ENCODE peak calls at places on chromosome 7, in seven cellular contexts. One of them, this sample, is unnamed.

GRCh38 chr7:130490287-130490686 is 1.6 kb upstream of the MEST start:
- DNase-seq in pancreas: no peak
- DNase-seq in PC-9: no peak
- DNase-seq in prostate gland: no peak
- DNase-seq in tibial artery: no peak
- DNase-seq in A549: no peak
- DNase-seq in colonic mucosa: no peak
- DNase-seq in this sample: no peak

GRCh38 chr7:4021413-4021812 is 660.7 kb upstream of the FOXK1 start:
- DNase-seq in A549: no peak
- DNase-seq in tibial artery: no peak
- DNase-seq in pancreas: no peak
- DNase-seq in PC-9: no peak
- DNase-seq in prostate gland: no peak
- DNase-seq in colonic mucosa: no peak
- DNase-seq in this sample: no peak

GRCh38 chr7:90266808-90267207 is 21.8 kb downstream of the CFAP69 start:
- DNase-seq in pancreas: no peak
- DNase-seq in tibial artery: peak; percentile 25
- DNase-seq in colonic mucosa: no peak
- DNase-seq in prostate gland: no peak
- DNase-seq in A549: no peak
- DNase-seq in PC-9: no peak
- DNase-seq in this sample: peak; percentile 28

GRCh38 chr7:151455690-151456089 is 15.7 kb upstream of the CRYGN start:
- DNase-seq in colonic mucosa: peak; percentile 4
- DNase-seq in A549: no peak
- DNase-seq in prostate gland: no peak
- DNase-seq in PC-9: no peak
- DNase-seq in tibial artery: no peak
- DNase-seq in pancreas: no peak
- DNase-seq in this sample: no peak

GRCh38 chr7:158894825-158895224 is 38.5 kb downstream of the DYNC2I1 start:
- DNase-seq in pancreas: no peak
- DNase-seq in PC-9: no peak
- DNase-seq in A549: no peak
- DNase-seq in prostate gland: no peak
- DNase-seq in tibial artery: no peak
- DNase-seq in colonic mucosa: no peak
- DNase-seq in this sample: no peak

GRCh38 chr7:15433154-15433553 is 128.7 kb downstream of the AGMO start:
- DNase-seq in tibial artery: no peak
- DNase-seq in pancreas: no peak
- DNase-seq in A549: no peak
- DNase-seq in PC-9: no peak
- DNase-seq in prostate gland: no peak
- DNase-seq in colonic mucosa: no peak
- DNase-seq in this sample: no peak

GRCh38 chr7:43905209-43905946 is 1.0 kb downstream of the URGCP start:
- DNase-seq in pancreas: peak; percentile 37
- DNase-seq in tibial artery: no peak
- DNase-seq in A549: peak; percentile 63
- DNase-seq in prostate gland: no peak
- DNase-seq in colonic mucosa: peak; percentile 77
- DNase-seq in PC-9: peak; percentile 95
- DNase-seq in this sample: no peak

GRCh38 chr7:138125598-138126111 is 49.4 kb downstream of the AKR1D1 start:
- DNase-seq in A549: peak; percentile 14
- DNase-seq in colonic mucosa: no peak
- DNase-seq in pancreas: no peak
- DNase-seq in PC-9: peak; percentile 67
- DNase-seq in prostate gland: no peak
- DNase-seq in tibial artery: no peak
- DNase-seq in this sample: no peak

GRCh38 chr7:2680792-2681490 is 7.1 kb upstream of the AMZ1 start:
- DNase-seq in A549: peak; percentile 77
- DNase-seq in prostate gland: peak; percentile 62
- DNase-seq in pancreas: peak; percentile 83
- DNase-seq in colonic mucosa: peak; percentile 88
- DNase-seq in tibial artery: peak; percentile 82
- DNase-seq in PC-9: peak; percentile 47
- DNase-seq in this sample: peak; percentile 78

GRCh38 chr7:142516038-142516501 is 233.2 kb upstream of the PRSS1 start:
- DNase-seq in prostate gland: peak; percentile 48
- DNase-seq in pancreas: peak; percentile 44
- DNase-seq in colonic mucosa: peak; percentile 60
- DNase-seq in A549: peak; percentile 71
- DNase-seq in tibial artery: no peak
- DNase-seq in PC-9: peak; percentile 87
- DNase-seq in this sample: no peak

GRCh38 chr7:3095046-3095445 is 51.4 kb upstream of the CARD11 start:
- DNase-seq in A549: no peak
- DNase-seq in prostate gland: no peak
- DNase-seq in tibial artery: peak; percentile 39
- DNase-seq in PC-9: peak; percentile 30
- DNase-seq in colonic mucosa: no peak
- DNase-seq in pancreas: no peak
- DNase-seq in this sample: no peak

GRCh38 chr7:150737265-150738055 is at the start of gene GIMAP5:
- DNase-seq in tibial artery: peak; percentile 38
- DNase-seq in PC-9: no peak
- DNase-seq in pancreas: no peak
- DNase-seq in prostate gland: no peak
- DNase-seq in colonic mucosa: no peak
- DNase-seq in A549: no peak
- DNase-seq in this sample: no peak

GRCh38 chr7:44793919-44794715 is 2.4 kb upstream of the PPIA start:
- DNase-seq in pancreas: no peak
- DNase-seq in prostate gland: no peak
- DNase-seq in tibial artery: no peak
- DNase-seq in PC-9: peak; percentile 70
- DNase-seq in colonic mucosa: no peak
- DNase-seq in A549: peak; percentile 32
- DNase-seq in this sample: no peak

GRCh38 chr7:150978136-150978789 is at the start of gene KCNH2:
- DNase-seq in pancreas: no peak
- DNase-seq in PC-9: no peak
- DNase-seq in A549: no peak
- DNase-seq in prostate gland: no peak
- DNase-seq in colonic mucosa: no peak
- DNase-seq in tibial artery: no peak
- DNase-seq in this sample: peak; percentile 52

GRCh38 chr7:79332091-79332490 is 121.4 kb downstream of the MAGI2 start:
- DNase-seq in PC-9: no peak
- DNase-seq in tibial artery: no peak
- DNase-seq in A549: no peak
- DNase-seq in prostate gland: no peak
- DNase-seq in colonic mucosa: no peak
- DNase-seq in pancreas: no peak
- DNase-seq in this sample: no peak

GRCh38 chr7:82624337-82624736 is 180.8 kb upstream of the CACNA2D1 start:
- DNase-seq in A549: no peak
- DNase-seq in pancreas: no peak
- DNase-seq in colonic mucosa: no peak
- DNase-seq in tibial artery: no peak
- DNase-seq in PC-9: no peak
- DNase-seq in prostate gland: no peak
- DNase-seq in this sample: no peak

GRCh38 chr7:124722292-124722691 is 43.3 kb downstream of the GPR37 start:
- DNase-seq in prostate gland: no peak
- DNase-seq in tibial artery: no peak
- DNase-seq in A549: peak; percentile 21
- DNase-seq in PC-9: no peak
- DNase-seq in colonic mucosa: no peak
- DNase-seq in pancreas: no peak
- DNase-seq in this sample: no peak

GRCh38 chr7:43938892-43939482 is 12.8 kb downstream of the UBE2D4 start:
- DNase-seq in tibial artery: no peak
- DNase-seq in A549: no peak
- DNase-seq in PC-9: no peak
- DNase-seq in pancreas: peak; percentile 89
- DNase-seq in prostate gland: no peak
- DNase-seq in colonic mucosa: no peak
- DNase-seq in this sample: no peak

GRCh38 chr7:2431260-2431867 is 28.0 kb downstream of the CHST12 start:
- DNase-seq in prostate gland: no peak
- DNase-seq in A549: peak; percentile 20
- DNase-seq in tibial artery: no peak
- DNase-seq in colonic mucosa: no peak
- DNase-seq in pancreas: no peak
- DNase-seq in PC-9: no peak
- DNase-seq in this sample: no peak

GRCh38 chr7:151172273-151173141 is 5.0 kb upstream of the GBX1 start:
- DNase-seq in A549: peak; percentile 77
- DNase-seq in PC-9: peak; percentile 46
- DNase-seq in tibial artery: peak; percentile 63
- DNase-seq in pancreas: peak; percentile 82
- DNase-seq in colonic mucosa: peak; percentile 72
- DNase-seq in prostate gland: peak; percentile 63
- DNase-seq in this sample: peak; percentile 78

GRCh38 chr7:130845581-130846085 is 111.6 kb upstream of the KLF14 start:
- DNase-seq in pancreas: no peak
- DNase-seq in colonic mucosa: no peak
- DNase-seq in PC-9: no peak
- DNase-seq in prostate gland: no peak
- DNase-seq in tibial artery: no peak
- DNase-seq in A549: peak; percentile 79
- DNase-seq in this sample: no peak

GRCh38 chr7:80450621-80451308 is 61.1 kb downstream of the GNAT3 start:
- DNase-seq in tibial artery: no peak
- DNase-seq in pancreas: no peak
- DNase-seq in PC-9: peak; percentile 40
- DNase-seq in prostate gland: no peak
- DNase-seq in A549: peak; percentile 25
- DNase-seq in colonic mucosa: no peak
- DNase-seq in this sample: no peak

GRCh38 chr7:4626318-4626845 is 55.7 kb upstream of the FOXK1 start:
- DNase-seq in PC-9: no peak
- DNase-seq in tibial artery: no peak
- DNase-seq in colonic mucosa: no peak
- DNase-seq in A549: no peak
- DNase-seq in pancreas: no peak
- DNase-seq in prostate gland: no peak
- DNase-seq in this sample: no peak

GRCh38 chr7:75637854-75638606 is 100.7 kb downstream of the HIP1 start:
- DNase-seq in colonic mucosa: no peak
- DNase-seq in pancreas: no peak
- DNase-seq in prostate gland: no peak
- DNase-seq in A549: no peak
- DNase-seq in tibial artery: no peak
- DNase-seq in PC-9: no peak
- DNase-seq in this sample: no peak
- H3K27ac ChIP-seq in colonic mucosa: no peak overlapping the region
- H3K27ac ChIP-seq in pancreas: no peak overlapping the region
- H3K27ac ChIP-seq in prostate gland: peak overlapping the region; percentile 66
- H3K27ac ChIP-seq in A549: peak overlapping the region; percentile 98
- H3K27ac ChIP-seq in tibial artery: peak overlapping the region; percentile 78
- H3K27ac ChIP-seq in PC-9: no peak overlapping the region
- H3K27ac ChIP-seq in this sample: peak overlapping the region; percentile 58

GRCh38 chr7:94650652-94651051 is 5.3 kb downstream of the SGCE start:
- DNase-seq in A549: no peak
- DNase-seq in prostate gland: no peak
- DNase-seq in PC-9: no peak
- DNase-seq in colonic mucosa: no peak
- DNase-seq in pancreas: no peak
- DNase-seq in tibial artery: no peak
- DNase-seq in this sample: no peak

GRCh38 chr7:94650137-94650536 is 5.8 kb downstream of the SGCE start:
- DNase-seq in prostate gland: no peak
- DNase-seq in pancreas: no peak
- DNase-seq in colonic mucosa: no peak
- DNase-seq in A549: no peak
- DNase-seq in PC-9: no peak
- DNase-seq in tibial artery: no peak
- DNase-seq in this sample: no peak

GRCh38 chr7:94649313-94649924 is 6.5 kb downstream of the SGCE start:
- DNase-seq in colonic mucosa: no peak
- DNase-seq in pancreas: no peak
- DNase-seq in prostate gland: no peak
- DNase-seq in tibial artery: no peak
- DNase-seq in A549: no peak
- DNase-seq in PC-9: no peak
- DNase-seq in this sample: no peak

GRCh38 chr7:94647295-94647694 is 8.6 kb downstream of the SGCE start:
- DNase-seq in prostate gland: no peak
- DNase-seq in PC-9: no peak
- DNase-seq in pancreas: no peak
- DNase-seq in A549: no peak
- DNase-seq in colonic mucosa: no peak
- DNase-seq in tibial artery: no peak
- DNase-seq in this sample: no peak

GRCh38 chr7:94648731-94649130 is 7.2 kb downstream of the SGCE start:
- DNase-seq in A549: no peak
- DNase-seq in colonic mucosa: no peak
- DNase-seq in prostate gland: no peak
- DNase-seq in tibial artery: no peak
- DNase-seq in PC-9: no peak
- DNase-seq in pancreas: no peak
- DNase-seq in this sample: no peak
- H3K4me3 ChIP-seq in A549: no peak overlapping the region
- H3K4me3 ChIP-seq in colonic mucosa: no peak overlapping the region
- H3K4me3 ChIP-seq in prostate gland: no peak overlapping the region
- H3K4me3 ChIP-seq in tibial artery: no peak overlapping the region
- H3K4me3 ChIP-seq in PC-9: no peak overlapping the region
- H3K4me3 ChIP-seq in pancreas: no peak overlapping the region
- H3K4me3 ChIP-seq in this sample: no peak overlapping the region

GRCh38 chr7:91367812-91368578 is 103.8 kb downstream of the FZD1 start:
- DNase-seq in colonic mucosa: no peak
- DNase-seq in prostate gland: no peak
- DNase-seq in tibial artery: no peak
- DNase-seq in A549: no peak
- DNase-seq in pancreas: no peak
- DNase-seq in PC-9: no peak
- DNase-seq in this sample: no peak
- H3K27ac ChIP-seq in colonic mucosa: no peak overlapping the region
- H3K27ac ChIP-seq in prostate gland: no peak overlapping the region
- H3K27ac ChIP-seq in tibial artery: no peak overlapping the region
- H3K27ac ChIP-seq in A549: no peak overlapping the region
- H3K27ac ChIP-seq in pancreas: no peak overlapping the region
- H3K27ac ChIP-seq in PC-9: no peak overlapping the region
- H3K27ac ChIP-seq in this sample: no peak overlapping the region

GRCh38 chr7:87212478-87212877 is 7.1 kb downstream of the TMEM243 start:
- DNase-seq in prostate gland: no peak
- DNase-seq in PC-9: no peak
- DNase-seq in A549: no peak
- DNase-seq in colonic mucosa: no peak
- DNase-seq in tibial artery: no peak
- DNase-seq in pancreas: no peak
- DNase-seq in this sample: no peak
- H3K4me3 ChIP-seq in prostate gland: no peak overlapping the region
- H3K4me3 ChIP-seq in PC-9: no peak overlapping the region
- H3K4me3 ChIP-seq in A549: no peak overlapping the region
- H3K4me3 ChIP-seq in colonic mucosa: no peak overlapping the region
- H3K4me3 ChIP-seq in tibial artery: no peak overlapping the region
- H3K4me3 ChIP-seq in pancreas: no peak overlapping the region
- H3K4me3 ChIP-seq in this sample: no peak overlapping the region

GRCh38 chr7:140315498-140316164 is 82.7 kb downstream of the SLC37A3 start:
- DNase-seq in PC-9: no peak
- DNase-seq in A549: no peak
- DNase-seq in prostate gland: no peak
- DNase-seq in pancreas: no peak
- DNase-seq in colonic mucosa: no peak
- DNase-seq in tibial artery: no peak
- DNase-seq in this sample: no peak
- H3K27ac ChIP-seq in PC-9: peak overlapping the region; percentile 70
- H3K27ac ChIP-seq in A549: peak overlapping the region; percentile 83
- H3K27ac ChIP-seq in prostate gland: peak overlapping the region; percentile 30
- H3K27ac ChIP-seq in pancreas: no peak overlapping the region
- H3K27ac ChIP-seq in colonic mucosa: peak overlapping the region; percentile 82
- H3K27ac ChIP-seq in tibial artery: peak overlapping the region; percentile 77
- H3K27ac ChIP-seq in this sample: peak overlapping the region; percentile 87